ENCODE peak calls at places on chromosomes 3 and 15, in four cellular contexts. M is left ventricle myocardium inferior, T is AG10803, Z is GM13976. E is an unnamed sample.

GRCh38 chr3:15300318-15301078 is 31.9 kb downstream of the SH3BP5 start:
- DNase-seq in Z (no peak), T (peak), M (no peak), E (no peak)

GRCh38 chr15:87354661-87355410 is 901.7 kb downstream of the NTRK3 start:
- DNase-seq in M (no peak), Z (no peak), T (peak), E (no peak)

GRCh38 chr15:48702569-48703239 is 57.2 kb upstream of the FBN1 start:
- DNase-seq in M (no peak), Z (no peak), T (peak), E (no peak)

GRCh38 chr15:80778964-80779657 is at the start of gene CEMIP:
- DNase-seq in T (peak), M (peak), Z (peak), E (peak)

GRCh38 chr3:183766745-183767606 is 58.4 kb downstream of the MAP6D1 start:
- DNase-seq in M (peak), T (peak), Z (peak), E (peak)

GRCh38 chr3:55569033-55569518 is 82.0 kb upstream of the WNT5A start:
- DNase-seq in Z (no peak), T (no peak), M (no peak), E (no peak)

GRCh38 chr3:192296845-192297244 is 430.5 kb downstream of the FGF12 start:
- DNase-seq in Z (no peak), T (no peak), M (no peak), E (no peak)

GRCh38 chr15:90043611-90044010 is 42.5 kb downstream of the ZNF710 start:
- DNase-seq in Z (no peak), M (no peak), T (no peak), E (no peak)

GRCh38 chr3:115038831-115039230 is 108.3 kb downstream of the ZBTB20 start:
- DNase-seq in Z (no peak), M (no peak), T (no peak), E (no peak)

DNA sequence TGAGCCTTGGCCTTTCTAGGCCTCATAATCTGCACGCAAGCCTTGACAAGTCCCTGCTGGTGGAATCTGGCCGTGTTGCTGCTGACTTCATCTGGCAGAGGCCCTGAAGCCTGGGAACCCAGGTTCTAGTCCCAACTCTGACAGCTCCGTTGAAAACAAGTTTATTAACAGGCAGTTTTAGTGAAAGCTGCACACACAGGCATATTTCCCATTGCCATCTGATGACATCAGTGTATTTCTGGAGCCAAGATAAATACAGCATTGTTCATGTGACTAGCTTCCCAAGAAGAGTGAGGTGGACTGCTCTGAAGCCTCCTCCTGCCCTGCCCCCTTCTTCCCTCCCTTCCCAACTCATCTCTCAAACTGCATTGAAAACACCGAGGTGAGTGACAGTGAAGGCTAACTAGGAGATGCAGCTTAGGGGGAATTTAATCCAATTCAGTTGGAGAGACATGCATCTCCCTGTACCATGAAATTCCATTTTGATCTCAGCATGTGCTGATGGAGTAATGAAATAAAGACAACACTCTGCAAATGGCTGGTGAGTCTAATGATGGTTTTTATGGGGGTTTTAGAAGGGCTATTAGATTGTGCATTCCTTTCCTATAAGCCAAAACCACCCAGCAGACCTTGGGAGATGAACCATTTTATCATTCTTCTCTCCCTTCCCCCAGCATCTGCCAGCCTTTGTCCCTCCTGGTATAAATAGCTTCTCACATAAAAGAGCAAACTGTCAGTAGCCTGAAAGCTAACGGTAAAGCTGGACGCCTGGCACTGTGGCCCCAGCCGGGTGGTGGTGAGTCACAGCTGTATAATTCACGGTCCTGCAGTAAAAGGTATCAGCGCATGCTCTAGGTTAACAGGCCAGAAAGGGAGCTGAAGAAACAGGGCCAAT is 38.0 kb downstream of the PRICKLE2 start:
- DNase-seq in M (peak), T (peak), Z (no peak), E (no peak)
- TF ChIP-seq CTCF in M (peak), T (peak), Z (no peak), E (no peak)

GRCh38 chr3:3766140-3766539 is 33.1 kb upstream of the LRRN1 start:
- DNase-seq in T (no peak), Z (no peak), M (no peak), E (no peak)
- TF ChIP-seq CTCF in T (no peak), Z (no peak), M (no peak), E (no peak)

GRCh38 chr3:52305926-52306325 is 10.2 kb upstream of the DNAH1 start:
- DNase-seq in T (no peak), Z (no peak), M (no peak), E (no peak)
- TF ChIP-seq CTCF in T (no peak), Z (no peak), M (no peak), E (no peak)

DNA sequence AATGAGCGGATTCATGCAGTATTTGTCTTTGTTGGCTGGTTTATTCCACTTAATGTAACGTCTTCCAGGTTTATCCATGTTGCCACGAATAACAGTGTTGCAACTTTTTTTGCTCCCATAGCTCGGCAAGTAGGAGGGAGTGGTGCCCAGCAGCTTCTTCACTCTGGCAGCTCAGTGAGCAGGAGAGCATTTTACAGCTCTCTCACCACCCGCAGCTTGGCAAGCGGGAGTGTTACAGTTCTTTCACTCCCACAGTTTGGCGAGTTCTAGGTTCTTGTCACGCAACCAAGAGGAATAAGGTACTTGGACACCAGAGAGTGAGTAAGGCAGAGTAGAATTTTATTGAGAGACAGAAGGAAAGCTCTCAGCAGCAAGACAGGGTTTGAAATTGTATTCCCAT is 935.2 kb downstream of the TBL1XR1 start:
- DNase-seq in T (no peak), M (no peak), Z (no peak), E (no peak)
- TF ChIP-seq CTCF in T (no peak), M (no peak), Z (no peak), E (no peak)